ENCODE peak calls at places on chromosome 11, in seven cellular contexts. One of them, this sample, is unnamed.

GRCh38 chr11:27471067-27471587 is 1.5 kb downstream of the LGR4 start:
- DNase-seq in body of pancreas: peak; percentile 37
- DNase-seq in cardiac muscle cell: no peak
- DNase-seq in mucosa of descending colon: peak; percentile 46
- DNase-seq in upper lobe of right lung: no peak
- DNase-seq in tibial nerve: no peak
- DNase-seq in endothelial cell: peak; percentile 9
- DNase-seq in this sample: no peak

GRCh38 chr11:72326151-72326842 is 82.3 kb upstream of the PHOX2A start:
- DNase-seq in body of pancreas: no peak
- DNase-seq in cardiac muscle cell: peak; percentile 34
- DNase-seq in mucosa of descending colon: no peak
- DNase-seq in upper lobe of right lung: no peak
- DNase-seq in tibial nerve: no peak
- DNase-seq in endothelial cell: no peak
- DNase-seq in this sample: no peak

GRCh38 chr11:100785148-100785983 is 98.3 kb downstream of the ARHGAP42 start:
- DNase-seq in body of pancreas: no peak
- DNase-seq in cardiac muscle cell: peak; percentile 69
- DNase-seq in mucosa of descending colon: no peak
- DNase-seq in upper lobe of right lung: no peak
- DNase-seq in tibial nerve: no peak
- DNase-seq in endothelial cell: no peak
- DNase-seq in this sample: no peak

GRCh38 chr11:1863352-1864215 is 10.7 kb downstream of the LSP1 start:
- DNase-seq in body of pancreas: peak; percentile 91
- DNase-seq in cardiac muscle cell: peak; percentile 90
- DNase-seq in mucosa of descending colon: peak; percentile 55
- DNase-seq in upper lobe of right lung: peak; percentile 82
- DNase-seq in tibial nerve: peak; percentile 79
- DNase-seq in endothelial cell: peak; percentile 51
- DNase-seq in this sample: no peak

GRCh38 chr11:73965076-73965763 is 14.4 kb downstream of the DNAJB13 start:
- DNase-seq in body of pancreas: no peak
- DNase-seq in cardiac muscle cell: peak; percentile 21
- DNase-seq in mucosa of descending colon: no peak
- DNase-seq in upper lobe of right lung: peak; percentile 54
- DNase-seq in tibial nerve: no peak
- DNase-seq in endothelial cell: no peak
- DNase-seq in this sample: no peak

GRCh38 chr11:61611309-61611708 is 30.4 kb upstream of the SYT7 start:
- DNase-seq in body of pancreas: no peak
- DNase-seq in cardiac muscle cell: no peak
- DNase-seq in mucosa of descending colon: no peak
- DNase-seq in upper lobe of right lung: no peak
- DNase-seq in tibial nerve: no peak
- DNase-seq in endothelial cell: no peak
- DNase-seq in this sample: no peak

GRCh38 chr11:130560000-130560852 is 111.8 kb downstream of the ADAMTS15 start:
- DNase-seq in body of pancreas: no peak
- DNase-seq in cardiac muscle cell: peak; percentile 26
- DNase-seq in mucosa of descending colon: peak; percentile 24
- DNase-seq in upper lobe of right lung: no peak
- DNase-seq in tibial nerve: no peak
- DNase-seq in endothelial cell: no peak
- DNase-seq in this sample: no peak

GRCh38 chr11:76885390-76886097 is 24.8 kb downstream of the ACER3 start:
- DNase-seq in body of pancreas: no peak
- DNase-seq in cardiac muscle cell: peak; percentile 79
- DNase-seq in mucosa of descending colon: no peak
- DNase-seq in upper lobe of right lung: peak; percentile 66
- DNase-seq in tibial nerve: no peak
- DNase-seq in endothelial cell: no peak
- DNase-seq in this sample: no peak

GRCh38 chr11:78952866-78953265 is 378.2 kb upstream of the NARS2 start:
- DNase-seq in body of pancreas: no peak
- DNase-seq in cardiac muscle cell: no peak
- DNase-seq in mucosa of descending colon: no peak
- DNase-seq in upper lobe of right lung: no peak
- DNase-seq in tibial nerve: no peak
- DNase-seq in endothelial cell: no peak
- DNase-seq in this sample: no peak

GRCh38 chr11:30128269-30128932 is 102.4 kb upstream of the FSHB start:
- DNase-seq in body of pancreas: peak; percentile 15
- DNase-seq in cardiac muscle cell: peak; percentile 63
- DNase-seq in mucosa of descending colon: peak; percentile 9
- DNase-seq in upper lobe of right lung: no peak
- DNase-seq in tibial nerve: no peak
- DNase-seq in endothelial cell: no peak
- DNase-seq in this sample: no peak
- TF ChIP-seq CTCF in body of pancreas: peak; percentile 57
- TF ChIP-seq CTCF in cardiac muscle cell: peak; percentile 77
- TF ChIP-seq CTCF in mucosa of descending colon: no peak
- TF ChIP-seq CTCF in upper lobe of right lung: peak; percentile 59
- TF ChIP-seq CTCF in tibial nerve: peak; percentile 33
- TF ChIP-seq CTCF in endothelial cell: peak; percentile 78
- TF ChIP-seq CTCF in this sample: no peak

GRCh38 chr11:57459112-57460016 is 964 bp upstream of the RTN4RL2 start:
- DNase-seq in body of pancreas: no peak
- DNase-seq in cardiac muscle cell: no peak
- DNase-seq in mucosa of descending colon: no peak
- DNase-seq in upper lobe of right lung: no peak
- DNase-seq in tibial nerve: no peak
- DNase-seq in endothelial cell: peak; percentile 26
- DNase-seq in this sample: no peak

GRCh38 chr11:57461841-57462489 is 1.6 kb downstream of the RTN4RL2 start:
- DNase-seq in body of pancreas: no peak
- DNase-seq in cardiac muscle cell: no peak
- DNase-seq in mucosa of descending colon: no peak
- DNase-seq in upper lobe of right lung: no peak
- DNase-seq in tibial nerve: no peak
- DNase-seq in endothelial cell: no peak
- DNase-seq in this sample: no peak

GRCh38 chr11:57460756-57461749 is 725 bp downstream of the RTN4RL2 start:
- DNase-seq in body of pancreas: peak; percentile 42
- DNase-seq in cardiac muscle cell: no peak
- DNase-seq in mucosa of descending colon: no peak
- DNase-seq in upper lobe of right lung: no peak
- DNase-seq in tibial nerve: no peak
- DNase-seq in endothelial cell: no peak
- DNase-seq in this sample: no peak

GRCh38 chr11:57458410-57459111 is 1.8 kb upstream of the RTN4RL2 start:
- DNase-seq in body of pancreas: peak; percentile 60
- DNase-seq in cardiac muscle cell: peak; percentile 50
- DNase-seq in mucosa of descending colon: peak; percentile 70
- DNase-seq in upper lobe of right lung: peak; percentile 82
- DNase-seq in tibial nerve: peak; percentile 50
- DNase-seq in endothelial cell: peak; percentile 61
- DNase-seq in this sample: peak; percentile 56

GRCh38 chr11:57460017-57460755 is at the start of gene RTN4RL2:
- DNase-seq in body of pancreas: peak; percentile 51
- DNase-seq in cardiac muscle cell: peak; percentile 62
- DNase-seq in mucosa of descending colon: peak; percentile 35
- DNase-seq in upper lobe of right lung: peak; percentile 75
- DNase-seq in tibial nerve: no peak
- DNase-seq in endothelial cell: peak; percentile 51
- DNase-seq in this sample: no peak
- TF ChIP-seq CTCF in body of pancreas: no peak
- TF ChIP-seq CTCF in cardiac muscle cell: no peak
- TF ChIP-seq CTCF in mucosa of descending colon: no peak
- TF ChIP-seq CTCF in upper lobe of right lung: no peak
- TF ChIP-seq CTCF in tibial nerve: no peak
- TF ChIP-seq CTCF in endothelial cell: peak; percentile 45
- TF ChIP-seq CTCF in this sample: no peak

GRCh38 chr11:14036495-14036894 is 74.0 kb downstream of the SPON1 start:
- DNase-seq in body of pancreas: no peak
- DNase-seq in cardiac muscle cell: no peak
- DNase-seq in mucosa of descending colon: no peak
- DNase-seq in upper lobe of right lung: no peak
- DNase-seq in tibial nerve: no peak
- DNase-seq in endothelial cell: no peak
- DNase-seq in this sample: no peak

GRCh38 chr11:14041565-14041964 is 79.0 kb downstream of the SPON1 start:
- DNase-seq in body of pancreas: no peak
- DNase-seq in cardiac muscle cell: no peak
- DNase-seq in mucosa of descending colon: no peak
- DNase-seq in upper lobe of right lung: no peak
- DNase-seq in tibial nerve: no peak
- DNase-seq in endothelial cell: no peak
- DNase-seq in this sample: no peak

GRCh38 chr11:14045417-14045816 is 82.9 kb downstream of the SPON1 start:
- DNase-seq in body of pancreas: no peak
- DNase-seq in cardiac muscle cell: no peak
- DNase-seq in mucosa of descending colon: no peak
- DNase-seq in upper lobe of right lung: no peak
- DNase-seq in tibial nerve: no peak
- DNase-seq in endothelial cell: no peak
- DNase-seq in this sample: no peak

GRCh38 chr11:14042686-14043440 is 80.3 kb downstream of the SPON1 start:
- DNase-seq in body of pancreas: no peak
- DNase-seq in cardiac muscle cell: no peak
- DNase-seq in mucosa of descending colon: no peak
- DNase-seq in upper lobe of right lung: no peak
- DNase-seq in tibial nerve: no peak
- DNase-seq in endothelial cell: no peak
- DNase-seq in this sample: no peak

DNA sequence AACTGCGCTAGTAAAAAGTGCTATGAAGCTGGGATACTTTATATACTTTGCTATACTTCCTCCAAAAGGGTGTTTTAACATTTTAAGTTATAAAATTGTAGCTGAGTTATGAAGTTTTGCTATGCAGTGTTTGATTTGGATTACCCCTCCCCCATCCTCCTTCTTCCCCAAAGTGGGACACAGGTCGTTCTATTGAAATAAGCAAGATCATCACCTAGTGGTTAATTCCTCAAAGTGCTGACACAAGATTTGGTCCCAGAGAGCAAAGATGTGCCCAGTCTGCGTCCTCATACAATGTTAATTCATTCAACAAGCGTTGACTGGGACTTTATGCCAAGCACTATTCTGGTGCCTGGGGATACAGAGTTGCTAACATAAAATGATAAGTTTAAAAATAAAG is 78.5 kb downstream of the SPON1 start:
- DNase-seq in body of pancreas: no peak
- DNase-seq in cardiac muscle cell: peak; percentile 9
- DNase-seq in mucosa of descending colon: no peak
- DNase-seq in upper lobe of right lung: no peak
- DNase-seq in tibial nerve: no peak
- DNase-seq in endothelial cell: no peak
- DNase-seq in this sample: no peak
- TF ChIP-seq CTCF in body of pancreas: no peak
- TF ChIP-seq CTCF in cardiac muscle cell: peak; percentile 13
- TF ChIP-seq CTCF in mucosa of descending colon: no peak
- TF ChIP-seq CTCF in upper lobe of right lung: no peak
- TF ChIP-seq CTCF in tibial nerve: no peak
- TF ChIP-seq CTCF in endothelial cell: no peak
- TF ChIP-seq CTCF in this sample: no peak

GRCh38 chr11:12416552-12416951 is 39.2 kb downstream of the PARVA start:
- DNase-seq in body of pancreas: no peak
- DNase-seq in cardiac muscle cell: no peak
- DNase-seq in mucosa of descending colon: no peak
- DNase-seq in upper lobe of right lung: no peak
- DNase-seq in tibial nerve: no peak
- DNase-seq in endothelial cell: no peak
- DNase-seq in this sample: no peak

GRCh38 chr11:12411806-12412727 is 34.7 kb downstream of the PARVA start:
- DNase-seq in body of pancreas: peak; percentile 60
- DNase-seq in cardiac muscle cell: peak; percentile 91
- DNase-seq in mucosa of descending colon: peak; percentile 65
- DNase-seq in upper lobe of right lung: no peak
- DNase-seq in tibial nerve: peak; percentile 71
- DNase-seq in endothelial cell: peak; percentile 82
- DNase-seq in this sample: no peak

GRCh38 chr11:12413141-12414055 is 36.0 kb downstream of the PARVA start:
- DNase-seq in body of pancreas: no peak
- DNase-seq in cardiac muscle cell: no peak
- DNase-seq in mucosa of descending colon: no peak
- DNase-seq in upper lobe of right lung: no peak
- DNase-seq in tibial nerve: no peak
- DNase-seq in endothelial cell: no peak
- DNase-seq in this sample: no peak

GRCh38 chr11:12415567-12415966 is 38.2 kb downstream of the PARVA start:
- DNase-seq in body of pancreas: no peak
- DNase-seq in cardiac muscle cell: no peak
- DNase-seq in mucosa of descending colon: no peak
- DNase-seq in upper lobe of right lung: no peak
- DNase-seq in tibial nerve: no peak
- DNase-seq in endothelial cell: no peak
- DNase-seq in this sample: no peak

DNA sequence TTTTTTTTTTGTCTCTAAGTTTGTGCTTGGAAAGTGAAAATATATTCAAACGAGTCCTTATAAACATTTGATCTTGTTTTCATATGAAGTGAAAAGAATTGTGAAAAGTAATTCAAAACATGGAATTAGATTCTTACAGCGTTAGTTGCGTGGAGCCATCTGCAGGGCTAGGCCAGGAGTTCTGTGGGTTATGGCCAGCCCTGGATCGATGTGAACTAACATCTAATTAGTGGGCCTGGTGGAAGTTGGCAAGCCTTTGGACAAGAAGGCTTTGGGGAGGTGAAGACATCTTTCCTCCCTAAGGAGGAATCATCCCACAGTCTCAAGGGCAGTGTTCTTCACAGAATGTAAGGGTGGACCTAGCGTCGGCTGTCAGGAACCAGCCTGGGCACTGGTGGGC is 37.3 kb downstream of the PARVA start:
- DNase-seq in body of pancreas: no peak
- DNase-seq in cardiac muscle cell: no peak
- DNase-seq in mucosa of descending colon: no peak
- DNase-seq in upper lobe of right lung: no peak
- DNase-seq in tibial nerve: no peak
- DNase-seq in endothelial cell: no peak
- DNase-seq in this sample: no peak
- TF ChIP-seq CTCF in body of pancreas: no peak
- TF ChIP-seq CTCF in cardiac muscle cell: no peak
- TF ChIP-seq CTCF in mucosa of descending colon: no peak
- TF ChIP-seq CTCF in upper lobe of right lung: no peak
- TF ChIP-seq CTCF in tibial nerve: no peak
- TF ChIP-seq CTCF in endothelial cell: no peak
- TF ChIP-seq CTCF in this sample: no peak

GRCh38 chr11:22115470-22116037 is 77.3 kb upstream of the ANO5 start:
- DNase-seq in body of pancreas: no peak
- DNase-seq in cardiac muscle cell: no peak
- DNase-seq in mucosa of descending colon: no peak
- DNase-seq in upper lobe of right lung: no peak
- DNase-seq in tibial nerve: no peak
- DNase-seq in endothelial cell: no peak
- DNase-seq in this sample: no peak
- TF ChIP-seq CTCF in body of pancreas: no peak
- TF ChIP-seq CTCF in cardiac muscle cell: no peak
- TF ChIP-seq CTCF in mucosa of descending colon: no peak
- TF ChIP-seq CTCF in upper lobe of right lung: no peak
- TF ChIP-seq CTCF in tibial nerve: no peak
- TF ChIP-seq CTCF in endothelial cell: no peak
- TF ChIP-seq CTCF in this sample: no peak

GRCh38 chr11:114496915-114497314 is 57.6 kb downstream of the REXO2 start:
- DNase-seq in body of pancreas: no peak
- DNase-seq in cardiac muscle cell: no peak
- DNase-seq in mucosa of descending colon: no peak
- DNase-seq in upper lobe of right lung: no peak
- DNase-seq in tibial nerve: no peak
- DNase-seq in endothelial cell: no peak
- DNase-seq in this sample: no peak
- TF ChIP-seq CTCF in body of pancreas: no peak
- TF ChIP-seq CTCF in cardiac muscle cell: no peak
- TF ChIP-seq CTCF in mucosa of descending colon: no peak
- TF ChIP-seq CTCF in upper lobe of right lung: no peak
- TF ChIP-seq CTCF in tibial nerve: no peak
- TF ChIP-seq CTCF in endothelial cell: no peak
- TF ChIP-seq CTCF in this sample: no peak